ENCODE peak calls at places on chromosome 6, in ten cellular contexts. J, W, A, B, D, F, M, S, R and I are unnamed samples.

GRCh38 chr6:30618270-30618787 is 689 bp downstream of the MRPS18B start:
- DNase-seq in R (no peak), B (no peak), W (no peak), J (no peak), D (no peak), F (no peak), M (no peak), A (no peak), S (no peak), I (no peak)

GRCh38 chr6:24927985-24928735 is 7.6 kb downstream of the RIPOR2 start:
- DNase-seq in S (no peak), F (no peak), J (peak; percentile 43), D (no peak), M (peak; percentile 93), B (no peak), R (no peak), A (no peak), W (no peak), I (no peak)

GRCh38 chr6:72857791-72858190 is 235.9 kb downstream of the KCNQ5 start:
- DNase-seq in J (peak; percentile 28), A (no peak), W (no peak), S (no peak), M (peak; percentile 59), R (no peak), F (no peak), D (no peak), B (no peak), I (no peak)

GRCh38 chr6:19465240-19465639 is 371.9 kb upstream of the ID4 start:
- DNase-seq in M (no peak), D (no peak), J (no peak), R (no peak), F (no peak), A (no peak), W (no peak), S (no peak), B (no peak), I (peak; percentile 9)

GRCh38 chr6:90758741-90759140 is 171.9 kb upstream of the MAP3K7 start:
- DNase-seq in D (no peak), M (no peak), W (no peak), A (no peak), J (no peak), B (peak; percentile 18), R (no peak), S (no peak), F (no peak), I (no peak)

GRCh38 chr6:84027340-84028183 is 6.0 kb upstream of the MRAP2 start:
- DNase-seq in D (no peak), R (peak; percentile 75), A (no peak), B (no peak), S (peak; percentile 24), M (peak; percentile 21), W (no peak), F (peak; percentile 18), J (peak; percentile 73), I (no peak)

GRCh38 chr6:31396422-31397152 is 6.8 kb upstream of the MICA start:
- DNase-seq in J (peak; percentile 81), W (peak; percentile 70), F (peak; percentile 75), R (peak; percentile 75), M (peak; percentile 70), B (peak; percentile 89), D (peak; percentile 76), S (peak; percentile 98), A (no peak), I (peak; percentile 89)

GRCh38 chr6:136969433-136969832 is 47.3 kb downstream of the SLC35D3 start:
- DNase-seq in M (no peak), A (no peak), W (no peak), J (no peak), F (no peak), B (no peak), D (no peak), R (peak; percentile 85), S (no peak), I (no peak)

GRCh38 chr6:131917318-131917717 is 33.9 kb downstream of the CCN2 start:
- DNase-seq in D (peak; percentile 42), M (no peak), W (no peak), J (no peak), R (no peak), F (no peak), A (no peak), S (no peak), B (no peak), I (no peak)

GRCh38 chr6:131918650-131919355 is 32.4 kb downstream of the CCN2 start:
- DNase-seq in W (no peak), F (no peak), A (no peak), B (no peak), M (no peak), R (no peak), D (no peak), J (no peak), S (no peak), I (no peak)

GRCh38 chr6:131916847-131917246 is 34.3 kb downstream of the CCN2 start:
- DNase-seq in M (no peak), A (no peak), B (no peak), W (no peak), S (no peak), D (no peak), J (no peak), R (no peak), F (no peak), I (no peak)

GRCh38 chr6:131920656-131921055 is 30.5 kb downstream of the CCN2 start:
- DNase-seq in W (no peak), A (no peak), F (no peak), J (no peak), D (no peak), S (no peak), M (no peak), B (no peak), R (no peak), I (no peak)

DNA sequence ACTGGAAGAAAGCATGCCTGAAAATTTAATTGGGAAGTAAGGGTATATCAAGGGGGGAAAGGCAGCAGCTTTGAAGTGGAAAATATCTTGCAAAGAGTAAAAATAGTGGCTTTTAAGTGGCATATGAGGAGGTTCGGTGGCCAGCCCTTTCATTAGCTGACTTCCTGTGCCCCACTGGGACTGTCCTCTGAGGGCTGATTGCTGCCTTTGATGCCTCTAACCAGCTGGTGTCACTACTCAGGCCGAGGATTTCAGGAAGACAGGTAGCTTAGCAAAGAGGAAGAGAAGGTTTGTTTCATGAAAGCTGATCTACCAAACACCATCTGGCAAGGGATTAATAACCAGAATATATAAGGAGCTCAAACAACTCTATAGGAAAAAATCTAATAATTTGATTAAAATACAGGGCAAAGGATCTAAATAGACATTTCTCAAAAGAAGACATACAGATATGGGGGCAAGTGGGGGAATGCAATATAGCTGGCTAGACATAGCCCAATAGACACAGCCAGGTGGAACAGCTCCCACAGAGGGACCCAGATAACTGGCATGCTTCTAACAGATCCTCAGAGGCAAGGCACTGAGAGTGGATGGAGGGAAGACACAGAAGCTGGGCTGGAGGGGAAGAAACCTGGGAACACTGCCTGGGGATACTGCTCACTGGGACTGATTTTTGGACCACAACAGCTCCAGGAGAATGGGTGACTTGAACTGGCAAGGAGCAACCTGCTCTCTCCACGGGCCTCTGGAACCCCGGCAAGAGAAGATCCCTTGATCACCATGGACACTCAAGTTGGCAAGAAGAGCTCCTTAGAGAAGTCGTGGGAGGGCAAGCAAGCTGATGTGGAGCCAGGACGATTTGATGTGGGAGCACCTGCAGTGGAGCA is 33.2 kb downstream of the CCN2 start:
- DNase-seq in R (no peak), B (no peak), A (no peak), D (peak; percentile 80), F (no peak), S (no peak), J (no peak), W (no peak), M (no peak), I (no peak)
- TF ChIP-seq CTCF in R (no peak), B (no peak), A (no peak), D (peak; percentile 34), F (no peak), S (no peak), J (no peak), W (no peak), M (no peak), I (no peak)

DNA sequence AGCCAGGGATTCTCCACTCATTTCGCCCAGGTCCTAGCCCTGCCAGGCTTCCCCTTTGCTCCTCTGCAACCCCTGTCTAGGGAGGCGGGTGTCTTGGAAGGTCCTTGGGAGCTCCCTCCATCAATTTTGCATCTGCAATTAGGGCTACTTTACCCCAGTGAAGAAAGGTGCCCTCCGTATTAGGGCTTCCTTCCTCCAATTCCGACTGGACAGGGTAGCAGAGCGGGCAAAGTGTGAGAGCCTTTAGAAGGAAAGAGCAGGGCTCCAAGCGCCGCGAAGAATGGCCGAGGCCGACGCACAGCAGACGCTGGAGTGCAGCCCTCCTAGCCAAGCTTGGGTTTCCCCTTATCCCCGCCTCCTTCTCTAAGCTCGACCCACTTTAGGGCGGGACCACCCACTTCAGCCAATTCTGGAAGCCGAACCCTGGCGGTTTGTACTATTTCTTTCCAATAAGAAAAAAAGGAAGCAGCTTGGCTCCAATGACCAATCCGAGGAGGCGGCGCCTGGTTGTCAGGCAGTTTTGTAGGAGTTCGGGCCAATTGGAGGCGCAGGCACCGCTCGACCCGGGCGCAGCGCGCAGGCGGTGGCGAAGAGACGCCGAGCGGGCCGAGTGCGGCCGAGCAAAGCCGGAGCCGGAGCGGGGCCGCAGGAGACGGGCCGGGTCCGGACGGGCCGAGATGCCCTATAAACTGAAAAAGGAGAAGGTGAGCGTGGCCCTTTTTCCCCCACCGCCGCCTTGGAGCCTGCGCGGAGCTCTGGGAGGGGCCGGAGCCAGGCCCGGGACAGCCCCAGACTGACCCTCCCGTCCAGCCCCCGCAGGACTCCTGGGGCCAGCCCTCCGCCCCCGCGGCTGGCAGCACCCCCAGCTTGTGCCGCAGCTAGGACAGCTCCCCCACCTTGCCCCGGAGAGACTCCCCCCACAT is at the start of gene PPP2R5D:
- DNase-seq in F (peak; percentile 99), J (peak; percentile 99), M (peak; percentile 99), B (peak; percentile 98), D (peak; percentile 99), R (peak; percentile 97), W (peak; percentile 96), S (peak; percentile 99), A (peak; percentile 93), I (peak; percentile 95)
- TF ChIP-seq CTCF in F (peak; percentile 17), J (no peak), M (no peak), B (no peak), D (no peak), R (no peak), W (no peak), S (no peak), A (no peak), I (no peak)

DNA sequence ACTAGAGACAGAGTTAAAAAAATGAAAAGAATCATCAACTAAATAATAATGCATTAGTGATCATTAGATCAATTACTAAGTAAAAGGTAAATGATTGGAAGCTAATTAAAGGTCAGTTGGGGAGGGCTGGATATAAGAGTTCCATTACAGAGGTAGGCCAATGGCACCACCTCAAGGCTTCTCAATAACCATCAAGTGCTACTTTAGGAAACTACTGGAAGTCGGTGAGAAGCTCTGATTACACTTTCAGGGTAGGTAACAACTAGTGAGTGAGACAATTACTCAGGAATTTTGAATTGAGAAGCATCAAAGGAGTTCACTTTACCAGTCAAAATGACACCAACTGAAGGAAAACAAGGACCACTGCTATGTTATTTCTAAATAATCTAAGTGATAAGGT is 90.2 kb upstream of the HDAC2 start:
- DNase-seq in D (no peak), F (no peak), B (no peak), R (no peak), M (no peak), A (no peak), S (no peak), W (no peak), J (no peak), I (no peak)
- TF ChIP-seq CTCF in D (no peak), F (no peak), B (no peak), R (no peak), M (no peak), A (no peak), S (no peak), W (no peak), J (no peak), I (no peak)

GRCh38 chr6:38739532-38739931 is 24.4 kb downstream of the DNAH8 start:
- DNase-seq in B (no peak), M (no peak), J (peak; percentile 4), R (no peak), A (no peak), F (no peak), S (no peak), D (no peak), W (no peak), I (no peak)
- TF ChIP-seq CTCF in B (no peak), M (peak; percentile 36), J (no peak), R (peak; percentile 51), A (no peak), F (no peak), S (peak; percentile 52), D (peak; percentile 55), W (no peak), I (peak; percentile 35)